ENCODE peak calls at places on chromosomes 4 and X, in seven cellular contexts. L is NCI-H524, C is RPMI7951, X is progenitor cell of endocrine pancreas, Y is amniotic stem cell, T is astrocyte of the spinal cord, P is kidney. R is an unnamed sample.

GRCh38 chrX:140815868-140816267 is 106.3 kb downstream of the LINC00632 start:
- DNase-seq in L (no peak), C (peak; percentile 36), X (no peak), Y (no peak), T (peak; percentile 42), P (no peak), R (no peak)

GRCh38 chr4:82562553-82562854 is 716 bp upstream of the TMEM150C start:
- DNase-seq in L (no peak), C (no peak), X (no peak), Y (no peak), T (no peak), P (peak; percentile 45), R (no peak)

GRCh38 chrX:69222103-69223090 is 57.1 kb upstream of the PJA1 start:
- DNase-seq in L (peak; percentile 87), C (peak; percentile 58), X (peak; percentile 66), Y (no peak), T (peak; percentile 52), P (peak; percentile 83), R (peak; percentile 71)

GRCh38 chr4:108651068-108651794 is 832 bp downstream of the OSTC start:
- DNase-seq in L (no peak), C (peak; percentile 46), X (no peak), Y (no peak), T (peak; percentile 66), P (no peak), R (no peak)

GRCh38 chr4:133402616-133403015 is 253.5 kb downstream of the PCDH10 start:
- DNase-seq in L (no peak), C (no peak), X (no peak), Y (peak; percentile 2), T (peak; percentile 47), P (no peak), R (no peak)

GRCh38 chr4:80876810-80877209 is 153.7 kb upstream of the BMP3 start:
- DNase-seq in L (no peak), C (no peak), X (no peak), Y (no peak), T (no peak), P (no peak), R (no peak)

GRCh38 chr4:141406237-141406636 is 185.5 kb downstream of the ZNF330 start:
- DNase-seq in L (no peak), C (no peak), X (no peak), Y (no peak), T (no peak), P (no peak), R (no peak)

GRCh38 chrX:37545066-37545465 is 26.4 kb upstream of the LANCL3 start:
- DNase-seq in L (no peak), C (no peak), X (no peak), Y (no peak), T (no peak), P (no peak), R (no peak)

GRCh38 chr4:151961456-151961855 is 200.6 kb upstream of the GATB start:
- DNase-seq in L (no peak), C (no peak), X (no peak), Y (no peak), T (no peak), P (no peak), R (no peak)